ENCODE peak calls at places on chromosomes 12 and 14, in six cellular contexts. One of them, this sample, is unnamed.

GRCh38 chr12:79692860-79693605 is 2.3 kb upstream of the PAWR start:
- DNase-seq in H1: no peak
- DNase-seq in K562: no peak
- DNase-seq in HepG2: no peak
- DNase-seq in GM12878: no peak
- DNase-seq in SK-N-SH: no peak
- DNase-seq in this sample: no peak

GRCh38 chr12:25496098-25496587 is 56.9 kb downstream of the LMNTD1 start:
- DNase-seq in K562: no peak
- DNase-seq in H1: no peak
- DNase-seq in HepG2: no peak
- DNase-seq in GM12878: no peak
- DNase-seq in SK-N-SH: no peak
- DNase-seq in this sample: no peak

GRCh38 chr14:72961579-72962335 is 35.5 kb downstream of the DCAF4 start:
- DNase-seq in SK-N-SH: no peak
- DNase-seq in GM12878: no peak
- DNase-seq in K562: no peak
- DNase-seq in HepG2: no peak
- DNase-seq in H1: no peak
- DNase-seq in this sample: peak; percentile 81

GRCh38 chr12:14390885-14391530 is 25.5 kb downstream of the ATF7IP start:
- DNase-seq in K562: no peak
- DNase-seq in GM12878: no peak
- DNase-seq in SK-N-SH: no peak
- DNase-seq in HepG2: no peak
- DNase-seq in H1: no peak
- DNase-seq in this sample: no peak

GRCh38 chr12:52005903-52006703 is 643 bp upstream of the TAMALIN start:
- DNase-seq in H1: no peak
- DNase-seq in GM12878: peak; percentile 32
- DNase-seq in HepG2: no peak
- DNase-seq in SK-N-SH: no peak
- DNase-seq in K562: no peak
- DNase-seq in this sample: no peak

GRCh38 chr12:52294803-52295202 is 3.5 kb upstream of the KRT81 start:
- DNase-seq in H1: no peak
- DNase-seq in SK-N-SH: no peak
- DNase-seq in K562: no peak
- DNase-seq in HepG2: no peak
- DNase-seq in GM12878: no peak
- DNase-seq in this sample: no peak

GRCh38 chr12:15563683-15564082 is 225.5 kb downstream of the EPS8 start:
- DNase-seq in GM12878: no peak
- DNase-seq in K562: no peak
- DNase-seq in HepG2: no peak
- DNase-seq in H1: no peak
- DNase-seq in SK-N-SH: no peak
- DNase-seq in this sample: no peak

GRCh38 chr12:32568241-32568640 is 110.9 kb upstream of the DNM1L start:
- DNase-seq in GM12878: no peak
- DNase-seq in HepG2: peak; percentile 31
- DNase-seq in K562: no peak
- DNase-seq in SK-N-SH: no peak
- DNase-seq in H1: no peak
- DNase-seq in this sample: peak; percentile 43

GRCh38 chr12:92745874-92746553 is 43.2 kb downstream of the PLEKHG7 start:
- DNase-seq in HepG2: no peak
- DNase-seq in SK-N-SH: peak; percentile 10
- DNase-seq in GM12878: no peak
- DNase-seq in K562: no peak
- DNase-seq in H1: no peak
- DNase-seq in this sample: peak; percentile 61

GRCh38 chr14:38257500-38257899 is 1.6 kb upstream of the CLEC14A start:
- DNase-seq in SK-N-SH: no peak
- DNase-seq in H1: no peak
- DNase-seq in HepG2: no peak
- DNase-seq in GM12878: no peak
- DNase-seq in K562: no peak
- DNase-seq in this sample: no peak

GRCh38 chr14:55733609-55734008 is 153.6 kb downstream of the KTN1 start:
- DNase-seq in K562: no peak
- DNase-seq in H1: no peak
- DNase-seq in GM12878: no peak
- DNase-seq in SK-N-SH: no peak
- DNase-seq in HepG2: no peak
- DNase-seq in this sample: no peak

GRCh38 chr12:89181271-89181920 is 170.9 kb downstream of the DUSP6 start:
- DNase-seq in SK-N-SH: no peak
- DNase-seq in H1: no peak
- DNase-seq in K562: peak; percentile 11
- DNase-seq in GM12878: no peak
- DNase-seq in HepG2: no peak
- DNase-seq in this sample: no peak

GRCh38 chr12:114026805-114027204 is 60.7 kb upstream of the RBM19 start:
- DNase-seq in HepG2: no peak
- DNase-seq in SK-N-SH: no peak
- DNase-seq in K562: no peak
- DNase-seq in GM12878: no peak
- DNase-seq in H1: no peak
- DNase-seq in this sample: no peak

GRCh38 chr14:65849096-65849495 is 436.6 kb downstream of the FUT8 start:
- DNase-seq in H1: no peak
- DNase-seq in K562: no peak
- DNase-seq in SK-N-SH: no peak
- DNase-seq in HepG2: no peak
- DNase-seq in GM12878: no peak
- DNase-seq in this sample: no peak

GRCh38 chr14:103597623-103598372 is 31.2 kb upstream of the KLC1 start:
- DNase-seq in H1: no peak
- DNase-seq in K562: peak; percentile 33
- DNase-seq in GM12878: no peak
- DNase-seq in SK-N-SH: no peak
- DNase-seq in HepG2: no peak
- DNase-seq in this sample: peak; percentile 26

GRCh38 chr14:81125536-81125935 is 95.2 kb downstream of the GTF2A1 start:
- DNase-seq in H1: no peak
- DNase-seq in GM12878: no peak
- DNase-seq in HepG2: no peak
- DNase-seq in SK-N-SH: no peak
- DNase-seq in K562: no peak
- DNase-seq in this sample: no peak

GRCh38 chr14:55302770-55303472 is 31.7 kb downstream of the FBXO34 start:
- DNase-seq in HepG2: no peak
- DNase-seq in GM12878: no peak
- DNase-seq in H1: no peak
- DNase-seq in K562: no peak
- DNase-seq in SK-N-SH: no peak
- DNase-seq in this sample: no peak

GRCh38 chr14:33642641-33643342 is 308.1 kb downstream of the EGLN3 start:
- DNase-seq in HepG2: no peak
- DNase-seq in H1: no peak
- DNase-seq in K562: no peak
- DNase-seq in GM12878: no peak
- DNase-seq in SK-N-SH: no peak
- DNase-seq in this sample: no peak

GRCh38 chr12:105921872-105922669 is 216.7 kb downstream of the NUAK1 start:
- DNase-seq in K562: no peak
- DNase-seq in SK-N-SH: no peak
- DNase-seq in GM12878: no peak
- DNase-seq in HepG2: no peak
- DNase-seq in H1: no peak
- DNase-seq in this sample: no peak

GRCh38 chr14:106436310-106436905 is 910.0 kb downstream of the TMEM121 start:
- DNase-seq in K562: peak; percentile 61
- DNase-seq in H1: peak; percentile 29
- DNase-seq in SK-N-SH: no peak
- DNase-seq in GM12878: no peak
- DNase-seq in HepG2: no peak
- DNase-seq in this sample: no peak
- TF ChIP-seq CTCF in K562: peak; percentile 46
- TF ChIP-seq CTCF in H1: peak; percentile 33
- TF ChIP-seq CTCF in SK-N-SH: no peak
- TF ChIP-seq CTCF in GM12878: peak; percentile 58
- TF ChIP-seq CTCF in HepG2: no peak
- TF ChIP-seq CTCF in this sample: no peak

GRCh38 chr14:89163237-89163636 is 253.8 kb downstream of the FOXN3 start:
- DNase-seq in GM12878: no peak
- DNase-seq in HepG2: no peak
- DNase-seq in SK-N-SH: no peak
- DNase-seq in K562: peak; percentile 55
- DNase-seq in H1: no peak
- DNase-seq in this sample: no peak

GRCh38 chr14:89166650-89167049 is 250.4 kb downstream of the FOXN3 start:
- DNase-seq in H1: no peak
- DNase-seq in SK-N-SH: no peak
- DNase-seq in GM12878: no peak
- DNase-seq in K562: no peak
- DNase-seq in HepG2: no peak
- DNase-seq in this sample: no peak

GRCh38 chr14:89164168-89165074 is 252.6 kb downstream of the FOXN3 start:
- DNase-seq in K562: peak; percentile 76
- DNase-seq in H1: no peak
- DNase-seq in SK-N-SH: no peak
- DNase-seq in HepG2: no peak
- DNase-seq in GM12878: peak; percentile 2
- DNase-seq in this sample: no peak

GRCh38 chr14:89165810-89166209 is 251.2 kb downstream of the FOXN3 start:
- DNase-seq in HepG2: no peak
- DNase-seq in GM12878: peak; percentile 3
- DNase-seq in SK-N-SH: no peak
- DNase-seq in K562: no peak
- DNase-seq in H1: no peak
- DNase-seq in this sample: no peak

DNA sequence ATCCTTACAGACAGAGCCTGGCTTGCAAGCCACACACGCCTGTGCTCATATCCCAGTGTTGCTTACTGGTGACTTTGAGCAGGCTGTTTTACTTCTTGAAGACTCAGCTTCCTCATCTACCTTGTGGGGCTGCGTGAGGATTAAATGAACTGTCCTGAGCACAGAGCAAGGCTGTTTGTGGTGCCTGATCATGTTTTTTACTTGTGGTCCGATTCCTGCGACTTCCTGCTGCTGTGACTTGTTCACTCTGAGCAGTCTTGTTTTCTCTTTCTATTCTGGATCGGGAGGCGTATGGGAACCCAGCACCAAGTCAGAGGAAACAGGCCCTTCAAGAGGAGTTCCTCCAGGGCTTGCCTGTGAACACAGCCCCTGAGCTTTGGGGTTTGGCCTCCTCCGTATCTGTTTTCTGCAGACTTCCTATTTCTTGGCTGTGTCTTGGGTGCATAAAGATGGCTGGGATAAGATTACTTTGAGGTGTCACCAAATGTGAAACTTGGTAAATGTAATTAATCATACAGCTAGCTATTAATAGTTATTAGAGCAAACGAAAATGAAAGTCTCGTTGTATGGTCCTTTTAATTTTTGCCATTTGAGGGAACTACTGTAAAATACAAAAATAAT is 251.7 kb downstream of the FOXN3 start:
- DNase-seq in GM12878: peak; percentile 63
- DNase-seq in HepG2: no peak
- DNase-seq in H1: no peak
- DNase-seq in SK-N-SH: no peak
- DNase-seq in K562: peak; percentile 85
- DNase-seq in this sample: no peak
- TF ChIP-seq JUND in GM12878: no peak
- TF ChIP-seq JUND in HepG2: no peak
- TF ChIP-seq JUND in H1: no peak
- TF ChIP-seq JUND in SK-N-SH: no peak
- TF ChIP-seq JUND in K562: peak; percentile 54
- TF ChIP-seq JUND in this sample: no peak

GRCh38 chr12:48815281-48816110 is 2.8 kb upstream of the CACNB3 start:
- DNase-seq in K562: peak; percentile 91
- DNase-seq in H1: peak; percentile 87
- DNase-seq in SK-N-SH: peak; percentile 89
- DNase-seq in GM12878: no peak
- DNase-seq in HepG2: peak; percentile 41
- DNase-seq in this sample: peak; percentile 49

GRCh38 chr12:48811454-48812090 is 6.7 kb upstream of the CACNB3 start:
- DNase-seq in SK-N-SH: no peak
- DNase-seq in GM12878: no peak
- DNase-seq in K562: no peak
- DNase-seq in HepG2: no peak
- DNase-seq in H1: no peak
- DNase-seq in this sample: no peak

GRCh38 chr12:48812389-48812788 is 5.9 kb upstream of the CACNB3 start:
- DNase-seq in SK-N-SH: no peak
- DNase-seq in HepG2: no peak
- DNase-seq in H1: no peak
- DNase-seq in K562: no peak
- DNase-seq in GM12878: no peak
- DNase-seq in this sample: no peak

GRCh38 chr12:48814313-48815280 is 3.7 kb upstream of the CACNB3 start:
- DNase-seq in H1: peak; percentile 94
- DNase-seq in SK-N-SH: peak; percentile 96
- DNase-seq in K562: peak; percentile 90
- DNase-seq in HepG2: peak; percentile 42
- DNase-seq in GM12878: peak; percentile 31
- DNase-seq in this sample: peak; percentile 39

DNA sequence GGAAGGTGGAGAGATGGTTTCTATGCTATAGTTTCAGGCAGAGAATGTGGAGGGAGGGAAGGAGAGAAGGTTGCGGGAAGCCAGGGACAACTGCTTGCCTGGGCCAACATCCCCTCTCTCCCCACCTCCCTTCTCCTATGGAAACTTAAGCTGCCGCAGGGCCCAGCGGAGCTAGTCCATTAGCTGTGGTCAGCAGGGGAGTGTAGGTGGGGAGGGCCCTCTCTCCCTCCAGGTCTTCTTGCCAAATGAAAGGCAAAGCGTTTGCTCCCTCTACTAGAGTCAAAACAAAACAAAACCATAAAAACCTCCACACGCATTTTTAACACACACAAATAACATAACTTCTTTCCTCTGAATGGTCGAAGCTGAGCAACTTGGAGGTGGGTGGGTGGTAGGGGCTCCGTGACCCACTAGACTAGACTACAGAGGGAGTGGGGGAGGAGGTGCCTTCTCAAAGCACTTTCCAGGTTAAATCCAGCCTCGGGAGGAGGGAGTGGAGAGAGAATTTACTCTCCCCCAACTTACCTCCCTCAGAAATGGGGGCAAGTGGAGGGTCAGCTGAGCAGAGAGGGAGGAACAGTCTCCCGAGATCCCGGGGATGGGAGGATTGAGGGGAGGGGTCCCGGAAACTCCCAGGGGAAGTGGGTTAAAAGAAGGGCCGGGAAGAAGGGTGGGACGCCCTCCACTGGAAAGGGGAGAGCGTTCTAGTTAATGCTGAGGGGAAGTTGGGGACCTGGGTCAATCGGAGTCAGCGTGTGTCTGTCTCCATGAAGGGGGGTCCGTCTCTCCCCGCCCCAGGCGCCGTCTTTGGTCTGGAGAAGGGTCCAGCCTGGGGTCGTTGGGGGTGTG is 4.6 kb upstream of the CACNB3 start:
- DNase-seq in K562: no peak
- DNase-seq in GM12878: no peak
- DNase-seq in HepG2: no peak
- DNase-seq in SK-N-SH: no peak
- DNase-seq in H1: peak; percentile 82
- DNase-seq in this sample: no peak
- TF ChIP-seq CTCF in K562: no peak
- TF ChIP-seq CTCF in GM12878: no peak
- TF ChIP-seq CTCF in HepG2: no peak
- TF ChIP-seq CTCF in SK-N-SH: no peak
- TF ChIP-seq CTCF in H1: no peak
- TF ChIP-seq CTCF in this sample: no peak

GRCh38 chr12:109385339-109386078 is 37.8 kb downstream of the MYO1H start:
- DNase-seq in HepG2: peak; percentile 32
- DNase-seq in K562: peak; percentile 40
- DNase-seq in GM12878: no peak
- DNase-seq in H1: no peak
- DNase-seq in SK-N-SH: peak; percentile 51
- DNase-seq in this sample: peak; percentile 51
- TF ChIP-seq JUND in HepG2: no peak
- TF ChIP-seq JUND in K562: no peak
- TF ChIP-seq JUND in GM12878: no peak
- TF ChIP-seq JUND in H1: no peak
- TF ChIP-seq JUND in SK-N-SH: no peak
- TF ChIP-seq JUND in this sample: no peak